ENCODE peak calls at places on chromosomes 3 and 15, in ten cellular contexts. L is CD4-positive, CD25-positive, alpha-beta regulatory T cell; Q is IMR-90; B is aorta; R is small intestine; E is AG09309; C is hepatocyte; N is heart left ventricle; A is CD8-positive, alpha-beta T cell; P is brain microvascular endothelial cell. S is an unnamed sample.

GRCh38 chr3:68876112-68876713 is 56.1 kb downstream of the TAFA4 start:
- DNase-seq in L (peak; percentile 60), Q (peak; percentile 74), B (no peak), R (peak; percentile 55), E (peak; percentile 42), C (peak; percentile 83), N (no peak), A (no peak), P (peak; percentile 58), S (peak; percentile 34)

GRCh38 chr3:10396083-10396482 is 75.2 kb upstream of the SEC13 start:
- DNase-seq in L (no peak), Q (no peak), B (no peak), R (no peak), E (no peak), C (no peak), N (no peak), A (no peak), P (no peak), S (no peak)

GRCh38 chr15:44636976-44637375 is 26.5 kb downstream of the SPG11 start:
- DNase-seq in L (no peak), Q (no peak), B (no peak), R (no peak), E (no peak), C (no peak), N (no peak), A (no peak), P (no peak), S (no peak)

GRCh38 chr3:138371070-138371950 is 22.9 kb downstream of the MRAS start:
- DNase-seq in L (no peak), Q (no peak), B (no peak), R (no peak), E (no peak), C (no peak), N (no peak), A (no peak), P (no peak), S (no peak)

GRCh38 chr15:101176625-101177024 is 75.2 kb downstream of the CHSY1 start:
- DNase-seq in L (no peak), Q (peak; percentile 75), B (no peak), R (no peak), E (no peak), C (no peak), N (no peak), A (no peak), P (peak; percentile 69), S (no peak)

GRCh38 chr15:31387101-31387482 is 60.5 kb downstream of the KLF13 start:
- DNase-seq in L (no peak), Q (no peak), B (no peak), R (peak; percentile 33), E (peak; percentile 45), C (no peak), N (no peak), A (no peak), P (no peak), S (no peak)

GRCh38 chr3:157999246-157999645 is 107.0 kb downstream of the SHOX2 start:
- DNase-seq in L (no peak), Q (no peak), B (no peak), R (no peak), E (no peak), C (no peak), N (no peak), A (no peak), P (no peak), S (no peak)

GRCh38 chr3:1798711-1799410 is 299.8 kb upstream of the CNTN4 start:
- DNase-seq in L (no peak), Q (no peak), B (no peak), R (no peak), E (no peak), C (no peak), N (no peak), A (no peak), P (no peak), S (no peak)

GRCh38 chr3:58386966-58387365 is 46.7 kb downstream of the PDHB start:
- DNase-seq in L (no peak), Q (peak; percentile 94), B (peak; percentile 57), R (no peak), E (no peak), C (peak; percentile 62), N (peak; percentile 38), A (no peak), P (peak; percentile 88), S (peak; percentile 93)

GRCh38 chr3:64696896-64697295 is 9.1 kb upstream of the ADAMTS9 start:
- DNase-seq in L (no peak), Q (no peak), B (no peak), R (no peak), E (no peak), C (no peak), N (no peak), A (no peak), P (no peak), S (no peak)

GRCh38 chr15:67917037-67917436 is 77.2 kb upstream of the RNU6-1 start:
- DNase-seq in L (no peak), Q (no peak), B (peak; percentile 80), R (no peak), E (no peak), C (peak; percentile 32), N (peak; percentile 56), A (no peak), P (no peak), S (no peak)

GRCh38 chr3:123832712-123833397 is 51.3 kb downstream of the MYLK start:
- DNase-seq in L (no peak), Q (no peak), B (no peak), R (no peak), E (no peak), C (no peak), N (no peak), A (no peak), P (no peak), S (no peak)

DNA sequence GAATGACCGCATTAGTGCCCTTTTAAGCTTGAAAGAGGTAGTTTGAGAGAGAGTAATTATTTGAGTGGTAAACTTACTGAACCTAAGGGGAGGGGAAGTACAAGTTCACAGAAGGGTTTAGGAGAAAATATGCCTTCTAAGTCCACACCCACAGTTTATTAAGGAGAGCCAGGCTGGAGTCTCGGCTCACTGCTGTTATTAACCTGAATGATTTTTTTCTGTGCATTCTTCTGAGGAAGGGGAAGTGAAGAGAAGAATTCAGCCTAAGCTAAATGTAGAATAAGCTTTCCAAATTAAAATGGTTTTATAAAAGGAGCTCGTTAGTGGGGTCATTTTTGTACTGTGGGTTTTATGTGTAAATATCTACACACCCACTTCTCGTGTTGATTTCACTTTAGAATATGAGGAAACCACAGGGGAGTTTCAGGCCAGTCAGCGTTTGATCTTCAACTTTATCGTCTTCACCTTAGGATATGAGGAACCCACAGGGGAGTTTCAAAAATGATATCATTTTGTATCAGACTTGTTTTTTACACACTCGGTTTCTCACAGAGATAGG is 1.5 kb downstream of the WHAMM start:
- DNase-seq in L (peak; percentile 70), Q (no peak), B (no peak), R (peak; percentile 26), E (no peak), C (no peak), N (no peak), A (peak; percentile 15), P (no peak), S (no peak)
- H3K4me3 ChIP-seq in L (peak overlapping the region; percentile 97), Q (peak overlapping the region; percentile 88), B (peak overlapping the region; percentile 91), R (peak overlapping the region; percentile 96), E (peak overlapping the region; percentile 86), C (peak overlapping the region; percentile 59), N (peak overlapping the region; percentile 96), A (peak overlapping the region; percentile 67), P (peak overlapping the region; percentile 87), S (peak overlapping the region; percentile 72)

GRCh38 chr3:100270218-100270588 is 9.4 kb downstream of the TBC1D23 start:
- DNase-seq in L (no peak), Q (no peak), B (no peak), R (no peak), E (no peak), C (no peak), N (no peak), A (no peak), P (no peak), S (no peak)

GRCh38 chr3:100271522-100271921 is 10.7 kb downstream of the TBC1D23 start:
- DNase-seq in L (no peak), Q (no peak), B (no peak), R (no peak), E (no peak), C (no peak), N (no peak), A (no peak), P (no peak), S (no peak)

GRCh38 chr3:100268986-100269385 is 8.2 kb downstream of the TBC1D23 start:
- DNase-seq in L (no peak), Q (peak; percentile 27), B (no peak), R (no peak), E (no peak), C (no peak), N (no peak), A (no peak), P (no peak), S (no peak)

GRCh38 chr3:100268156-100268555 is 7.4 kb downstream of the TBC1D23 start:
- DNase-seq in L (no peak), Q (peak; percentile 24), B (no peak), R (no peak), E (no peak), C (no peak), N (no peak), A (no peak), P (no peak), S (no peak)

GRCh38 chr3:100269410-100270217 is 8.8 kb downstream of the TBC1D23 start:
- DNase-seq in L (no peak), Q (peak; percentile 94), B (no peak), R (no peak), E (peak; percentile 87), C (no peak), N (no peak), A (no peak), P (peak; percentile 72), S (peak; percentile 99)
- H3K4me3 ChIP-seq in L (no peak overlapping the region), Q (peak overlapping the region; percentile 8), B (no peak overlapping the region), R (no peak overlapping the region), E (no peak overlapping the region), C (no peak overlapping the region), N (no peak overlapping the region), A (no peak overlapping the region), P (no peak overlapping the region), S (no peak overlapping the region)

DNA sequence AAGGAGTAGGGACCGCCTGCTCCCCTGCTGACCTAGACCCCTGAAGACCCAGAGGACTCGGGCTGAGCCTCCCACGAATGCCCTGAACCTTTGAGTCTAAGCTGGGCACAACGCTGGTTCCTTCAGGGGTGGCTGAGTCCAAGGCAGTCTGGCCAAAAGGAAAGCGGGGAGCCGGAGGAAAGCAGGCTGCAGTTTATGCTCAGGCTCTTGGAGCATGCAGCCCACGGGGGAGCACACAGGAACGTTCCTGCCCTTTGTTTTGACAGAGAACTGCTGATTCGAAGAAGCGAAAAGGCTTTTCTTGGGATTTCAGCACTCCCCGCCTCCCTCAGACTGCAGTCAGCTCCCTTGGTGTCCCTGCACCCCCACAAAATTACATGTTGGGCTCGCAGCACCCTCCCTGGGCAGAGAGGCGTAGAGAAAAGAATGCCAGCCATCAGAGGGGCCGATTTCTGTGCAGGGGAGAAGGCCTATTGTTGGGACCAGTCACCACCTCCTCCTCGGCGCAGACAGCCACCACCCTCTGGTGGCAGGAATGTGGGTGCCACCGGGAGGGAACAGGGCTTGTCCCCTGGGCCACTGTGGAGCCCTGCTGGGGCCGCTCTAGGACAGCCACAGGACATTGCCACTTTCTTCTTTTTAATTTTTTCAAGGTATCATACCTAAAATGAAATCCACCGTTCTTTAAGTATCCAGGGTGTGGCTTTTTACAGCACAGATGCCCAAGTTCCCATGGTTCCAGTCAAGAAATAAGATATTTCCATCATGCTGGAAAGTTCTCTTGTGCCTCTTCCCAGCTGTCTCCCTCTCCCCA is 72.2 kb downstream of the SMAD6 start:
- DNase-seq in L (peak; percentile 42), Q (peak; percentile 64), B (peak; percentile 89), R (peak; percentile 89), E (no peak), C (peak; percentile 89), N (peak; percentile 87), A (peak; percentile 39), P (peak; percentile 59), S (no peak)
- H3K4me3 ChIP-seq in L (no peak overlapping the region), Q (no peak overlapping the region), B (no peak overlapping the region), R (no peak overlapping the region), E (no peak overlapping the region), C (no peak overlapping the region), N (no peak overlapping the region), A (no peak overlapping the region), P (no peak overlapping the region), S (no peak overlapping the region)

GRCh38 chr15:58552505-58553364 is 120.9 kb downstream of the LIPC start:
- DNase-seq in L (no peak), Q (peak; percentile 18), B (no peak), R (no peak), E (no peak), C (no peak), N (no peak), A (no peak), P (no peak), S (no peak)
- H3K4me3 ChIP-seq in L (no peak overlapping the region), Q (no peak overlapping the region), B (no peak overlapping the region), R (no peak overlapping the region), E (no peak overlapping the region), C (no peak overlapping the region), N (peak overlapping the region; percentile 31), A (no peak overlapping the region), P (no peak overlapping the region), S (no peak overlapping the region)

S was measured in retinal pigment epithelial cell.